ENCODE peak calls at places on chromosomes 11 and 22, in four cellular contexts. X is CD4-positive, alpha-beta memory T cell; F is psoas muscle; C is heart right ventricle. Q is an unnamed sample.

GRCh38 chr22:38862375-38863329 is 9.4 kb downstream of the CBX6 start:
- DNase-seq in X (no peak), F (peak; percentile 73), C (no peak), Q (no peak)

GRCh38 chr11:2944530-2944929 is 15.3 kb upstream of the PHLDA2 start:
- DNase-seq in F (no peak), X (no peak), C (no peak), Q (no peak)

GRCh38 chr11:67664696-67665536 is 9.5 kb downstream of the ALDH3B2 start:
- DNase-seq in X (no peak), C (no peak), F (no peak), Q (no peak)

GRCh38 chr11:117872962-117873827 is 3.3 kb downstream of the FXYD6 start:
- DNase-seq in C (no peak), X (no peak), F (no peak), Q (no peak)

GRCh38 chr11:134399996-134400395 is 12.0 kb downstream of the B3GAT1 start:
- DNase-seq in F (no peak), C (no peak), X (no peak), Q (no peak)

GRCh38 chr22:17350292-17350691 is 19.0 kb upstream of the CECR2 start:
- DNase-seq in F (no peak), X (no peak), C (no peak), Q (no peak)

GRCh38 chr22:50677493-50678217 is 5.0 kb downstream of the SHANK3 start:
- DNase-seq in C (no peak), F (no peak), X (no peak), Q (no peak)

GRCh38 chr11:9399466-9399865 is 15.0 kb downstream of the IPO7 start:
- DNase-seq in X (no peak), F (no peak), C (no peak), Q (no peak)

GRCh38 chr11:78821371-78822306 is 247.0 kb upstream of the NARS2 start:
- DNase-seq in C (no peak), X (no peak), F (no peak), Q (no peak)

GRCh38 chr22:46036558-46037408 is 59.8 kb upstream of the WNT7B start:
- DNase-seq in C (no peak), X (peak; percentile 65), F (no peak), Q (peak; percentile 48)

GRCh38 chr11:119166368-119167076 is 2.0 kb upstream of the NLRX1 start:
- DNase-seq in F (peak; percentile 15), C (no peak), X (no peak), Q (peak; percentile 27)

GRCh38 chr11:67298786-67299185 is 4.5 kb upstream of the SSH3 start:
- DNase-seq in C (no peak), F (no peak), X (no peak), Q (no peak)

GRCh38 chr22:17917490-17917983 is 106.8 kb downstream of the MICAL3 start:
- DNase-seq in F (peak; percentile 73), C (no peak), X (no peak), Q (no peak)

GRCh38 chr11:16133867-16134266 is 222.5 kb downstream of the SOX6 start:
- DNase-seq in X (no peak), C (no peak), F (no peak), Q (no peak)

GRCh38 chr11:119982517-119983239 is 155.2 kb downstream of the TRIM29 start:
- DNase-seq in F (no peak), C (no peak), X (no peak), Q (no peak)

GRCh38 chr11:74647404-74647803 is 55.0 kb downstream of the POLD3 start:
- DNase-seq in X (no peak), F (no peak), C (no peak), Q (no peak)

GRCh38 chr11:12832828-12833227 is 158.6 kb downstream of the TEAD1 start:
- DNase-seq in X (no peak), C (no peak), F (no peak), Q (no peak)

GRCh38 chr11:102846292-102846691 is 2.9 kb upstream of the MMP3 start:
- DNase-seq in C (no peak), X (no peak), F (no peak), Q (no peak)

GRCh38 chr22:49119551-49119952 is 708.1 kb downstream of the BRD1 start:
- DNase-seq in F (peak; percentile 60), C (peak; percentile 15), X (no peak), Q (no peak)

GRCh38 chr11:67370351-67371076 is 2.9 kb downstream of the CLCF1 start:
- DNase-seq in F (no peak), C (no peak), X (no peak), Q (peak; percentile 57)

GRCh38 chr11:78231962-78232459 is 43.3 kb downstream of the USP35 start:
- DNase-seq in X (no peak), F (no peak), C (no peak), Q (no peak)

GRCh38 chr22:39254789-39255298 is 10.1 kb upstream of the PDGFB start:
- DNase-seq in C (peak; percentile 76), X (peak; percentile 21), F (peak; percentile 82), Q (peak; percentile 95)

GRCh38 chr11:10778217-10778970 is 27.3 kb downstream of the CTR9 start:
- DNase-seq in F (peak; percentile 87), C (peak; percentile 77), X (no peak), Q (no peak)

GRCh38 chr22:20567371-20567847 is 60.0 kb downstream of the MED15 start:
- DNase-seq in C (no peak), X (no peak), F (peak; percentile 16), Q (no peak)

GRCh38 chr11:129846508-129847335 is 31.1 kb downstream of the TMEM45B start:
- DNase-seq in X (peak; percentile 73), C (no peak), F (no peak), Q (peak; percentile 64)

GRCh38 chr11:20596629-20597129 is 2.7 kb upstream of the SLC6A5 start:
- DNase-seq in F (no peak), C (no peak), X (no peak), Q (no peak)

GRCh38 chr11:45897556-45897955 is 9.5 kb downstream of the FREY1 start:
- DNase-seq in F (peak; percentile 44), C (no peak), X (no peak), Q (no peak)

GRCh38 chr11:130131957-130132850 is 27.4 kb upstream of the ST14 start:
- DNase-seq in X (peak; percentile 68), F (no peak), C (peak; percentile 56), Q (peak; percentile 37)

GRCh38 chr11:108994887-108995286 is 330.0 kb downstream of the DDX10 start:
- DNase-seq in F (no peak), C (no peak), X (no peak), Q (no peak)

GRCh38 chr11:4677948-4678347 is 19.7 kb downstream of the OR51E2 start:
- DNase-seq in C (no peak), F (no peak), X (no peak), Q (no peak)

GRCh38 chr22:49154433-49154832 is 673.2 kb downstream of the BRD1 start:
- DNase-seq in X (no peak), C (no peak), F (no peak), Q (no peak)

GRCh38 chr11:81342956-81343355 is 1390.7 kb downstream of the FAM181B start:
- DNase-seq in C (no peak), X (no peak), F (no peak), Q (no peak)

GRCh38 chr22:41512421-41513194 is 31.7 kb downstream of the POLR3H start:
- DNase-seq in C (no peak), F (peak; percentile 87), X (no peak), Q (no peak)

GRCh38 chr22:42644422-42645340 is 4.3 kb upstream of the ATP5MGL start:
- DNase-seq in C (peak; percentile 80), X (no peak), F (peak; percentile 81), Q (peak; percentile 29)

GRCh38 chr11:2990617-2991476 is 1.3 kb downstream of the NAP1L4 start:
- DNase-seq in X (peak; percentile 12), F (no peak), C (no peak), Q (peak; percentile 46)

GRCh38 chr22:43066844-43067385 is 22.3 kb downstream of the TTLL1 start:
- DNase-seq in C (no peak), F (no peak), X (no peak), Q (peak; percentile 94)

GRCh38 chr11:12163181-12163841 is 52.9 kb downstream of the MICAL2 start:
- DNase-seq in C (peak; percentile 77), X (no peak), F (no peak), Q (peak; percentile 90)

GRCh38 chr22:28940441-28940840 is 57.1 kb downstream of the ZNRF3 start:
- DNase-seq in X (no peak), F (no peak), C (no peak), Q (no peak)

GRCh38 chr11:64581057-64581523 is 9.9 kb upstream of the SLC22A12 start:
- DNase-seq in C (no peak), F (peak; percentile 42), X (no peak), Q (no peak)

GRCh38 chr11:88169481-88169880 is 5.8 kb downstream of the RAB38 start:
- DNase-seq in F (no peak), C (no peak), X (no peak), Q (no peak)
- H3K4me1 ChIP-seq in F (no peaks in the 10 kb centered on the region), C (peaks cover 6% of the 10 kb centered on the region), X (peaks cover 4% of the 10 kb centered on the region), Q (no peaks in the 10 kb centered on the region)

DNA sequence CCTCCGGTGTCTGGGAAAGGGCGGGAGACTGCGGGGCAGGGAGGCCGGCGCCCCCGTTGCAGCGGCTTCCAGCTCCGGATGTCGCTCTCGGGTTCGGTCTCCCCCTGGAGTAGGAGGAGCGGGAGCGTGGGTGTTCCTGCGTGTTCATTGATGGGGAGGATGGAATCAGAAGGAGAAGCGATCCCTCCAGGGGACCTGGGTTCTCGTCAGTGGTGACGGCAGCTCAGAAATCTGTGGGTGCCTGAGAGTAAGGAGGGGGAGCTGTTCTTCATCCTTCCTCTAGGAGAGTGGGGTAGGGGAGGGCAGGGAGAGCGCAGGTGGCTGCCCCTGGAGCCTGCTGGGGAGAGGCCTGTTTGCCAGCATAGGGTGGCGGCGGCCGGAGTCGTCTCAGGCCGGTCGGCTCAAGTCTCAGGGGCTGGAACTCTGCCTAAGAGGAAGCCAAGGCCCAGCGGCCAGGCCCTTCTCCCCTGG is 1.1 kb downstream of the UBASH3B start:
- DNase-seq in C (peak; percentile 38), X (peak; percentile 33), F (peak; percentile 66), Q (no peak)
- H3K4me3 ChIP-seq in C (peak overlapping the region; percentile 90), X (peak overlapping the region; percentile 12), F (peak overlapping the region; percentile 91), Q (peak overlapping the region; percentile 69)

DNA sequence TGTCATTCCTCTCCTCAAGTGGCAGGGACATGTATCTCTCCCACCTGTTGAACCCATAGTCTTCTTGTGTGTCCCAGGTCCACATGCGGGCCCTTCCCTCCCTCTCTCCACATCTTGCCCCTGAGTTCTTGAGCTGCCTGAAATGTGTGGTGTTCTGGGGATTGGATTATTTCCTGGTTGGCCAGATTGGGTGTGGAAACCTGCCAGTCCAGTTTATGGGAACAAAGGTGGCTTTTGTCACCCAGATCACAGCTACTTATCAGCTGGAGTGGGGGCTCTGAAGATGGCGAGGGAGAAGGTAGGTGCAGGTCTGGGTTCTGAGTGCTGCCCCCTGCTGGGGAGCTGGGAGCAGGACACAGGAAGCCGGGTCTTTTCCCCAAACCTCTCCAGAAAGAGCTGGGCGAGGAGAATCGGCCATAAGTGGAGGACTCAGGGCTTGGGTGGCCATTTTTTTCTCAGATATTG is 14.2 kb downstream of the DTX4 start:
- DNase-seq in C (no peak), X (peak; percentile 37), F (no peak), Q (no peak)
- H3K27ac ChIP-seq in C (peak overlapping the region; percentile 16), X (no peak overlapping the region), F (no peak overlapping the region), Q (no peak overlapping the region)

GRCh38 chr11:65583589-65583988 is 7.7 kb downstream of the EHBP1L1 start:
- DNase-seq in X (no peak), C (no peak), F (no peak), Q (no peak)
- H3K4me1 ChIP-seq in X (peaks cover 20% of the 10 kb centered on the region), C (peaks cover 36% of the 10 kb centered on the region), F (peaks cover 71% of the 10 kb centered on the region), Q (peaks cover 14% of the 10 kb centered on the region)

GRCh38 chr11:31366795-31367194 is 2.7 kb downstream of the DCDC1 start:
- DNase-seq in F (no peak), C (no peak), X (peak; percentile 48), Q (no peak)

GRCh38 chr11:31369348-31370329 is at the start of the genes DCDC1 and DNAJC24:
- DNase-seq in X (peak; percentile 91), C (peak; percentile 91), F (peak; percentile 95), Q (peak; percentile 86)
- H3K4me3 ChIP-seq in X (peak within 1 kb of the TSS; percentile 82), C (peak within 1 kb of the TSS; percentile 84), F (peak within 1 kb of the TSS; percentile 83), Q (peak within 1 kb of the TSS; percentile 57)

Q was measured in SJSA1.